ENCODE peak calls at places on chromosomes 3 and 15, in six cellular contexts. U is aorta; V is WTC11; A is activated naive CD4-positive, alpha-beta T cell; H is activated CD4-positive, alpha-beta T cell treated with anti-CD3 and anti-CD28 coated beads, Interleukin-2, amount 50 U/mL, for 1 hour; F is mesenteric fat pad. B is an unnamed sample.

GRCh38 chr3:190258634-190259033 is 63.6 kb downstream of the CLDN1 start:
- DNase-seq in U (no peak), H (no peak), V (peak; percentile 14), F (no peak), A (no peak), B (no peak)

GRCh38 chr3:69665026-69665739 is 74.1 kb upstream of the MITF start:
- DNase-seq in V (no peak), H (no peak), U (no peak), A (no peak), F (no peak), B (no peak)

GRCh38 chr15:85000189-85000864 is 18.7 kb downstream of the PDE8A start:
- DNase-seq in A (no peak), U (no peak), H (no peak), F (no peak), V (no peak), B (no peak)

GRCh38 chr3:163185721-163186350 is 1689.2 kb downstream of the OTOL1 start:
- DNase-seq in H (no peak), V (no peak), F (no peak), U (no peak), A (no peak), B (no peak)

GRCh38 chr3:138364356-138365252 is 16.2 kb downstream of the MRAS start:
- DNase-seq in A (no peak), V (no peak), U (no peak), F (no peak), H (no peak), B (no peak)

GRCh38 chr3:136882575-136882974 is 20.6 kb downstream of the NCK1 start:
- DNase-seq in V (no peak), F (no peak), H (no peak), U (no peak), A (no peak), B (no peak)

GRCh38 chr15:70722266-70723123 is 40.9 kb downstream of the UACA start:
- DNase-seq in F (no peak), H (no peak), U (no peak), A (no peak), V (no peak), B (peak; percentile 13)

GRCh38 chr3:128764863-128765262 is 38.9 kb downstream of the RAB7A start:
- DNase-seq in H (no peak), V (no peak), U (no peak), A (no peak), F (no peak), B (no peak)

GRCh38 chr3:157606392-157607197 is 103.4 kb upstream of the VEPH1 start:
- DNase-seq in U (peak; percentile 62), H (peak; percentile 42), A (no peak), F (no peak), V (peak; percentile 84), B (peak; percentile 26)

GRCh38 chr15:31211353-31211752 is 109.8 kb upstream of the TRPM1 start:
- DNase-seq in A (no peak), U (no peak), F (no peak), V (no peak), H (no peak), B (no peak)

GRCh38 chr3:179956416-179956830 is 80.3 kb downstream of the PEX5L start:
- DNase-seq in V (no peak), F (no peak), A (no peak), U (no peak), H (no peak), B (no peak)

GRCh38 chr3:181402347-181402746 is 309.4 kb upstream of the SOX2 start:
- DNase-seq in H (no peak), U (no peak), A (no peak), V (no peak), F (no peak), B (no peak)

GRCh38 chr3:30124435-30125390 is 481.7 kb upstream of the TGFBR2 start:
- DNase-seq in V (no peak), U (no peak), A (no peak), H (no peak), F (no peak), B (no peak)

GRCh38 chr3:10002951-10003350 is 16.3 kb upstream of the EMC3 start:
- DNase-seq in V (no peak), F (peak; percentile 57), H (no peak), A (no peak), U (no peak), B (no peak)

GRCh38 chr3:169575381-169575780 is 88.1 kb downstream of the MECOM start:
- DNase-seq in U (no peak), V (no peak), F (no peak), H (no peak), A (no peak), B (no peak)

GRCh38 chr3:99934984-99935797 is 117.5 kb downstream of the CMSS1 start:
- DNase-seq in A (no peak), F (no peak), H (no peak), U (no peak), V (no peak), B (no peak)

GRCh38 chr15:78104119-78104479 is 11.7 kb downstream of the SH2D7 start:
- DNase-seq in H (no peak), A (no peak), F (no peak), V (no peak), U (no peak), B (no peak)

GRCh38 chr3:129378949-129379348 is 49.5 kb downstream of the EFCAB12 start:
- DNase-seq in V (no peak), U (no peak), H (no peak), A (no peak), F (no peak), B (no peak)

GRCh38 chr3:13513913-13514517 is 33.9 kb downstream of the HDAC11 start:
- DNase-seq in V (no peak), H (no peak), F (no peak), U (peak; percentile 30), A (no peak), B (no peak)

GRCh38 chr3:134373278-134373941 is 837 bp downstream of the AMOTL2 start:
- DNase-seq in F (peak; percentile 90), H (no peak), V (peak; percentile 92), U (peak; percentile 89), A (no peak), B (no peak)

GRCh38 chr15:81948751-81949150 is 97.1 kb downstream of the MEX3B start:
- DNase-seq in U (no peak), A (no peak), V (no peak), H (no peak), F (no peak), B (no peak)

B was measured in central memory CD4-positive, alpha-beta T cell.